ENCODE peak calls at places on chromosomes 13 and 19, in six cellular contexts. J is Peyer's patch, G is bronchial epithelial cell, S is cardiac fibroblast, A is AG10803, D is OCI-LY7. C is an unnamed sample.

GRCh38 chr13:48078251-48078656 is 16.6 kb downstream of the MED4 start:
- DNase-seq in A (no peak), D (peak; percentile 83), G (peak; percentile 26), J (no peak), S (peak; percentile 15), C (peak; percentile 54)

GRCh38 chr19:1113278-1113985 is 9.6 kb downstream of the GPX4 start:
- DNase-seq in A (peak; percentile 92), J (peak; percentile 98), D (peak; percentile 86), S (peak; percentile 97), G (peak; percentile 73), C (peak; percentile 63)

GRCh38 chr13:91381371-91381770 is 17.1 kb upstream of the GPC5 start:
- DNase-seq in S (peak; percentile 51), A (peak; percentile 5), D (peak; percentile 65), G (peak; percentile 25), J (no peak), C (no peak)

GRCh38 chr13:30159446-30159839 is 147.9 kb downstream of the KATNAL1 start:
- DNase-seq in J (peak; percentile 5), A (peak; percentile 75), G (peak; percentile 54), D (no peak), S (peak; percentile 22), C (no peak)

GRCh38 chr19:38384209-38385027 is 3.4 kb downstream of the GGN start:
- DNase-seq in G (no peak), A (no peak), S (peak; percentile 34), J (no peak), D (peak; percentile 25), C (no peak)

GRCh38 chr19:1173845-1174809 is at the start of gene SBNO2:
- DNase-seq in S (peak; percentile 93), J (peak; percentile 96), A (peak; percentile 82), D (peak; percentile 91), G (peak; percentile 51), C (peak; percentile 78)

GRCh38 chr13:20400774-20401173 is 124.9 kb downstream of the CRYL1 start:
- DNase-seq in G (peak; percentile 89), A (peak; percentile 66), D (no peak), J (no peak), S (peak; percentile 39), C (no peak)

GRCh38 chr19:54364775-54365257 is at the start of gene LAIR1:
- DNase-seq in D (peak; percentile 59), J (no peak), S (no peak), A (no peak), G (no peak), C (peak; percentile 83)

GRCh38 chr19:50555447-50556235 is 12.6 kb downstream of the LRRC4B start:
- DNase-seq in J (no peak), D (no peak), G (no peak), A (no peak), S (peak; percentile 12), C (no peak)

GRCh38 chr19:43526884-43527859 is at the start of gene ETHE1:
- DNase-seq in D (peak; percentile 42), A (peak; percentile 51), J (peak; percentile 93), G (peak; percentile 56), S (peak; percentile 64), C (no peak)

GRCh38 chr13:78709028-78709427 is 50.1 kb upstream of the OBI1 start:
- DNase-seq in A (no peak), J (no peak), S (no peak), D (no peak), G (peak; percentile 76), C (no peak)

GRCh38 chr19:51948979-51949378 is 21.7 kb downstream of the ZNF613 start:
- DNase-seq in D (no peak), J (no peak), G (no peak), A (peak; percentile 33), S (peak; percentile 6), C (no peak)

GRCh38 chr19:51946602-51947001 is 19.3 kb downstream of the ZNF613 start:
- DNase-seq in S (no peak), D (no peak), G (no peak), J (no peak), A (no peak), C (no peak)

GRCh38 chr19:51944798-51945552 is 17.7 kb downstream of the ZNF613 start:
- DNase-seq in J (no peak), D (no peak), A (no peak), S (no peak), G (no peak), C (no peak)
- H3K4me3 ChIP-seq in J (no peak overlapping the region), D (no peak overlapping the region), A (no peak overlapping the region), S (no peak overlapping the region), G (no peak overlapping the region), C (no peak overlapping the region)

GRCh38 chr13:23007430-23007829 is 173.3 kb upstream of the SGCG start:
- DNase-seq in D (no peak), A (no peak), J (no peak), S (no peak), G (no peak), C (no peak)
- H3K4me3 ChIP-seq in D (no peak overlapping the region), A (no peak overlapping the region), J (no peak overlapping the region), S (no peak overlapping the region), G (no peak overlapping the region), C (no peak overlapping the region)

GRCh38 chr13:27791146-27791900 is 960 bp upstream of the GSX1 start:
- DNase-seq in D (no peak), G (no peak), J (no peak), S (no peak), A (no peak), C (no peak)

GRCh38 chr13:27789495-27790303 is 2.6 kb upstream of the GSX1 start:
- DNase-seq in G (no peak), D (peak; percentile 13), S (no peak), J (no peak), A (no peak), C (no peak)

GRCh38 chr13:27791901-27792392 is 336 bp upstream of the GSX1 start:
- DNase-seq in S (no peak), A (no peak), D (no peak), G (no peak), J (no peak), C (no peak)

GRCh38 chr13:27789153-27789494 is 3.2 kb upstream of the GSX1 start:
- DNase-seq in S (no peak), D (peak; percentile 44), G (no peak), A (no peak), J (no peak), C (peak; percentile 37)

DNA sequence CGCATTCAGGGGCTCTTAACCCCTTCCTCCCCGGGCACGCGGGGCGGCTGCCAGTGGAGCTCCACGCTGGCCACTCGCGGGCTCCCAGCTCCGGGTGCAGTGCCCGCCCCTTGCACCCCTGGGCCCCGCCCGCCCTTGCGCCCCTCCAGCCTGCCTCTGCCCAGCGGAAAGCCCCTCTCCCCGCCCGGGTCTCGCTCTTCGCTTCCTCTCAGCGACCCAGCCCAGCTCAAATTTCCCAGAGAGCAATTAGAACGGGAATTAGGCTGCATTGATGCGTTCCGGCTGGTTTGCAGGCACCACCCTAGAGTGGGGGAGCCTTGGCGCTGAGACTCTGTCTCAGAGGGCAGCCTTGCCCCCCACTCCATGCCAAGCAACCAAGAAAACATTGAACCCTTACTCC is 1.8 kb upstream of the GSX1 start:
- DNase-seq in G (no peak), A (no peak), J (no peak), D (no peak), S (no peak), C (no peak)
- H3K4me3 ChIP-seq in G (no peak overlapping the region), A (no peak overlapping the region), J (no peak overlapping the region), D (peak overlapping the region; percentile 34), S (no peak overlapping the region), C (no peak overlapping the region)

GRCh38 chr19:2634960-2635359 is 67.5 kb downstream of the GNG7 start:
- DNase-seq in S (no peak), J (no peak), G (no peak), A (no peak), D (no peak), C (no peak)

GRCh38 chr19:2631213-2631821 is 71.2 kb downstream of the GNG7 start:
- DNase-seq in J (no peak), A (peak; percentile 5), G (no peak), D (peak; percentile 81), S (peak; percentile 39), C (no peak)

GRCh38 chr19:2634228-2634951 is 68.1 kb downstream of the GNG7 start:
- DNase-seq in A (no peak), G (no peak), J (no peak), D (no peak), S (peak; percentile 86), C (no peak)

GRCh38 chr19:2636142-2636896 is 66.2 kb downstream of the GNG7 start:
- DNase-seq in J (no peak), A (no peak), D (no peak), S (no peak), G (no peak), C (no peak)

DNA sequence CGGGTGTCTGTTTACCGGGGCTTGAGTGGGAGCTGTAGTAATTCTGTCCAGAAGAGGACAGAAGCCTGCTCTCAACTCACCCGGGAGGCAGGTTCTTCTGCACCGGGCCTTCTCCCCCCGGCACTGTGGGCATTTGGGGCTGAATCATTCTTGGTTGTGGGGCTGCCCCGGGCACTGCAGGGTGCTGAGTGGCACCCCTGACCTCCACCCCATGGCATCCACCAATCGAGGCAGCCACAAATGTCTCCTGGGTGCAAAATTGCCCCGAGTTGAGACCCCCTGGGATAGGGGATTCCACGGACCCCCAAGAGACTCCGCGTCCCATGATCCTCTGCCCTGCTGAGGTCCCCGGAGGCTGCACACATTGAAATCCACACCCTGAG is 68.8 kb downstream of the GNG7 start:
- DNase-seq in J (no peak), S (no peak), A (no peak), G (no peak), D (no peak), C (no peak)
- H3K4me3 ChIP-seq in J (no peak overlapping the region), S (no peak overlapping the region), A (no peak overlapping the region), G (no peak overlapping the region), D (no peak overlapping the region), C (no peak overlapping the region)

GRCh38 chr19:57886046-57886445 is 2.8 kb downstream of the ZNF814 start:
- DNase-seq in D (no peak), A (no peak), S (no peak), J (no peak), G (no peak), C (no peak)

GRCh38 chr19:57888494-57889231 is at the start of gene ZNF814:
- DNase-seq in A (peak; percentile 79), J (peak; percentile 88), D (peak; percentile 92), S (peak; percentile 90), G (peak; percentile 67), C (no peak)

GRCh38 chr19:57888107-57888493 is 737 bp downstream of the ZNF814 start:
- DNase-seq in A (no peak), J (no peak), D (peak; percentile 5), S (no peak), G (peak; percentile 54), C (no peak)

DNA sequence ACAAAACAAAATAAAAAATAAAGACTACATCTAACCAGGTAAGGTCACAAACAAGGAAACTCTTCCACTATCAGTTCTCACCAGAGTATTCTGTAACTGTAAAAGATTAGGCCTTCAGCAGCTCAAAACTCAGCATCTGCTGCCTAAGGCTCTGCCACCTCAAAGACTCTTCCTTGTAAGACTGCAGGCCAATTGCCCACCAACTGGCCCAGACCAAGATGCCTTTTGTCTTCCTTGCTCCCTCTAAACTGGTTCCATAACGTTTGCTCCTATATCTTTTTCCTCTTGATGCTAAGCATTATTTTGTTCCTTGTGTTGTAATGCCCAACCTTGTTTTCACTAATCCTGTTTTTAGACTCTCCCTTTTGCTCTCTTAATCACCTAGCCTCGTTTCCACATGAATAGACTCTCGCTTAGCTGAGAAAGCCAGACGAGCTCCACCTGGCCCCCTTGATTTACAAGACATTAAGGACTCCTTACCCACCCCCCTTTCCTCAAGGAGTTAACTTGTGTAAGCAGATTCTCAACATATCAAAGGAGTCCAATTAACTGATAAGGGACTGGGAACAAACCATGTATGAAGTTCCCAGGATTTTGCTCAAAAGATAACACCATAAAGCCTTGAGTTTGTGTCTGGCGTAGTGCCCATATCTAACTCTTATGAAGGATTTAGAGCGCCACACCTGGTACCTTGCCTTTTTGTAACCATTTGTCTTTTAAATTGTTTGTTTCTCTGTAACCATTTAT is 1.5 kb downstream of the ZNF814 start:
- DNase-seq in J (no peak), A (no peak), D (no peak), G (peak; percentile 18), S (peak; percentile 50), C (no peak)
- H3K4me3 ChIP-seq in J (no peak overlapping the region), A (no peak overlapping the region), D (peak overlapping the region; percentile 93), G (peak overlapping the region; percentile 83), S (peak overlapping the region; percentile 97), C (no peak overlapping the region)

GRCh38 chr19:48393196-48393558 is 291 bp upstream of the GRIN2D start:
- DNase-seq in J (no peak), A (no peak), G (no peak), S (no peak), D (no peak), C (no peak)
- H3K4me3 ChIP-seq in J (no peak overlapping the region), A (peak overlapping the region; percentile 45), G (no peak overlapping the region), S (no peak overlapping the region), D (no peak overlapping the region), C (no peak overlapping the region)

C was measured in Jurkat, Clone E6-1.